ENCODE peak calls at places on chromosome 11, in eight cellular contexts. C, S, L, B, U, D, G and E are unnamed samples.

GRCh38 chr11:118646393-118646792 is 33.1 kb downstream of the TREH start:
- DNase-seq in C (no peak), S (no peak), L (no peak), B (no peak), U (no peak), D (no peak), G (no peak), E (no peak)

GRCh38 chr11:100927579-100927978 is 202.0 kb downstream of the PGR start:
- DNase-seq in C (peak; percentile 25), S (no peak), L (no peak), B (no peak), U (no peak), D (no peak), G (no peak), E (no peak)

GRCh38 chr11:63985812-63986155 is 454 bp upstream of the OTUB1 start:
- DNase-seq in C (peak; percentile 66), S (peak; percentile 29), L (peak; percentile 43), B (no peak), U (peak; percentile 61), D (no peak), G (no peak), E (peak; percentile 60)

GRCh38 chr11:46159694-46160093 is 38.4 kb upstream of the PHF21A start:
- DNase-seq in C (no peak), S (no peak), L (no peak), B (no peak), U (no peak), D (no peak), G (no peak), E (peak; percentile 23)

GRCh38 chr11:113494021-113494420 is 18.8 kb upstream of the DRD2 start:
- DNase-seq in C (no peak), S (no peak), L (no peak), B (no peak), U (no peak), D (no peak), G (no peak), E (no peak)

GRCh38 chr11:15650105-15650938 is 535.6 kb downstream of the INSC start:
- DNase-seq in C (peak; percentile 93), S (peak; percentile 94), L (peak; percentile 66), B (peak; percentile 70), U (peak; percentile 93), D (peak; percentile 93), G (peak; percentile 93), E (peak; percentile 94)

GRCh38 chr11:93001812-93002211 is 32.4 kb downstream of the MTNR1B start:
- DNase-seq in C (no peak), S (no peak), L (no peak), B (no peak), U (no peak), D (no peak), G (no peak), E (no peak)

GRCh38 chr11:35235944-35236666 is 97.1 kb downstream of the CD44 start:
- DNase-seq in C (no peak), S (no peak), L (no peak), B (peak; percentile 61), U (no peak), D (no peak), G (peak; percentile 72), E (peak; percentile 68)

GRCh38 chr11:45543808-45544422 is 121.5 kb downstream of the CHST1 start:
- DNase-seq in C (peak; percentile 79), S (peak; percentile 27), L (no peak), B (no peak), U (no peak), D (no peak), G (no peak), E (no peak)

GRCh38 chr11:96486890-96487633 is 97.2 kb downstream of the JRKL start:
- DNase-seq in C (peak; percentile 45), S (no peak), L (no peak), B (no peak), U (peak; percentile 71), D (no peak), G (peak; percentile 49), E (peak; percentile 59)

GRCh38 chr11:78313181-78313788 is 104.3 kb downstream of the GAB2 start:
- DNase-seq in C (no peak), S (no peak), L (no peak), B (peak; percentile 10), U (no peak), D (peak; percentile 66), G (peak; percentile 31), E (peak; percentile 52)
- H3K27ac ChIP-seq in C (no peak overlapping the region), S (peak overlapping the region; percentile 76), L (peak overlapping the region; percentile 29), B (no peak overlapping the region), U (peak overlapping the region; percentile 39), D (peak overlapping the region; percentile 51), G (no peak overlapping the region), E (peak overlapping the region; percentile 44)

GRCh38 chr11:926341-926916 is 759 bp downstream of the AP2A2 start:
- DNase-seq in C (no peak), S (peak; percentile 71), L (no peak), B (peak; percentile 10), U (peak; percentile 52), D (no peak), G (no peak), E (peak; percentile 41)

GRCh38 chr11:925496-926301 is at the start of gene AP2A2:
- DNase-seq in C (peak; percentile 96), S (peak; percentile 95), L (peak; percentile 84), B (peak; percentile 62), U (peak; percentile 90), D (peak; percentile 85), G (peak; percentile 92), E (peak; percentile 93)

GRCh38 chr11:923691-924405 is 1.8 kb upstream of the AP2A2 start:
- DNase-seq in C (no peak), S (no peak), L (no peak), B (no peak), U (no peak), D (no peak), G (no peak), E (no peak)

GRCh38 chr11:925158-925495 is 543 bp upstream of the AP2A2 start:
- DNase-seq in C (peak; percentile 52), S (peak; percentile 53), L (no peak), B (no peak), U (no peak), D (peak; percentile 81), G (no peak), E (peak; percentile 23)

GRCh38 chr11:924406-925157 is 1.1 kb upstream of the AP2A2 start:
- DNase-seq in C (no peak), S (no peak), L (no peak), B (no peak), U (no peak), D (no peak), G (no peak), E (no peak)
- TF ChIP-seq POLR2AphosphoS5 in C (no peak), S (no peak), L (no peak), B (no peak), U (no peak), D (no peak), G (no peak), E (no peak)

GRCh38 chr11:2899080-2899783 is 13.7 kb upstream of the CDKN1C start:
- DNase-seq in C (no peak), S (no peak), L (no peak), B (no peak), U (peak; percentile 55), D (no peak), G (no peak), E (no peak)
- H3K27ac ChIP-seq in C (no peak overlapping the region), S (no peak overlapping the region), L (peak overlapping the region; percentile 47), B (peak overlapping the region; percentile 63), U (peak overlapping the region; percentile 76), D (peak overlapping the region; percentile 64), G (peak overlapping the region; percentile 23), E (peak overlapping the region; percentile 56)

DNA sequence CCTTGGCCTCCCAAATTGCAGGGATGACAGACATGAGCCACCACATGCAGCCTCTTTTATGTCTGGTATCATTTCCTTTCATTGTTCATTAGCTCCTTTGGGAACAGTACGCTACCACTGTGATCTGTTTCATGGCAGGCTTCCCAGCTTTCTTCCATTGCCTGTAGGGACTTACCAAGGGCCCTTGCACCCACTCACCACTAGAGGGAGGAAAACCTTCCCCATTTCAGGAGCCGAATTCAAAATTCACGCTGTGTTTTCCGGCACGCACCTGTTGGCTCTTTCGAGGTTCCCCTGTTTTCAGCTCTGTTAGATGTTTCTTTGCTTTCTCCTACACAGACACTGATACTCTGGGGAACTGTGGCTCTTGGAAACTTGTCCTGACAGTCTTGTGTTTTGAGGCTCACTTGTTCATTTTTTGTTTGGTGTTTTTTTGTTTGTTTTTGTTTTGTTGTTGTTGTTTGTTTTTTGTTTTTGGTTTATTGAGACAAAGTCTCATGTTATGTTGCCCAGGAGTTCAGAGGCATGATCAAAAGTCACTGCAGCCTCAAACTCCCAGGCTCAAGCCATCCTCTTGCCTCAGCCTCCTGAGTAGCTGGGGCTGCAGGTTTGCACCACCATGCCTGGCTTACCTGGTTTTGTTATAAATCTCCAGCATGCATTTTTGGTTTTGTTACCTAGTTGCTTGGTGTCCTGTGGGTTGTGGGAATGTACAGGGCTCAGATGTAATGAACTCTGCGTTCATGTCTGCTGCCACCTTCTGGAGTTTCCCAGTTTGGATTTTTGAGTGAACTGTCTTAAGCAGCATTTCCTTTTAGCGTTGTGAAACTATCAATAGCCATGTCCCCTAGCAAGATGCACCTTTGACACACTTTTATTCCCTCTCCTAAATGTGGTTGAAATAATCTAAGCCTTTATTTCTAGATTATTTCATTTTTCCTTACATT is 2.3 kb downstream of the KRTAP5-11 start:
- DNase-seq in C (peak; percentile 83), S (peak; percentile 72), L (peak; percentile 20), B (peak; percentile 48), U (peak; percentile 70), D (no peak), G (peak; percentile 76), E (peak; percentile 58)
- TF ChIP-seq POLR2AphosphoS5 in C (no peak), S (no peak), L (no peak), B (no peak), U (no peak), D (no peak), G (no peak), E (no peak)

GRCh38 chr11:80727315-80727714 is 1286.5 kb upstream of the TENM4 start:
- DNase-seq in C (peak; percentile 81), S (no peak), L (no peak), B (no peak), U (no peak), D (no peak), G (no peak), E (no peak)
- H3K27ac ChIP-seq in C (no peak overlapping the region), S (no peak overlapping the region), L (no peak overlapping the region), B (no peak overlapping the region), U (no peak overlapping the region), D (no peak overlapping the region), G (no peak overlapping the region), E (no peak overlapping the region)

DNA sequence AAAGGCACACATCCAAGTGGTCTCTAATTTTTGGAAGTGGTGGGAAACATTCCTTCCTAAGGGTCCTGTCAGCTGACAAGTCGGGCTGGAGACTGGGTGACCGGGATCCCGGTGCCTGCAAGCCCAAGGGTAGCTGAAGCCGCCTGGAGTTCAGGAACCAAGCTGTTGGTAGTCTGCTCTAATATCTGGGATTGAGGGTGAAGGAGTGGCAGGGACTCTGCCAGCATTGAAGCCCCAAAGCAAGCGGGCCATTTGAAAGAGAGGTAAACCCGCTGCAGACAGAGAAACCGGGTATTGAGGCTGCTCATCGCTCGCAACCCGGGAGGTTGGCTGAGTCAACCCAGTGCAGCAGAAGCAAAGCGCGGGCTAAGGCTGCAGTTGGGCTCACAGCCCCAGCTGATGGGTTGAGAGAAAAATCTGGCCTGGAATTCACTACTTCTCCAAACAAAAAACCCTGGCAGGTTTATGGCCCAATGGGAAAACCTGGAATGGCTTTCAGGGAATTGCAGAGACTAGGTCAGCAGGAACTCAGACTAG is 28.2 kb upstream of the FBXO3 start:
- DNase-seq in C (peak; percentile 97), S (no peak), L (peak; percentile 6), B (peak; percentile 85), U (peak; percentile 42), D (no peak), G (peak; percentile 58), E (peak; percentile 49)
- TF ChIP-seq POLR2AphosphoS5 in C (peak; percentile 48), S (no peak), L (no peak), B (peak; percentile 46), U (peak; percentile 13), D (no peak), G (peak; percentile 15), E (no peak)